ENCODE peak calls at places on chromosomes 3 and 15, in ten cellular contexts. K is astrocyte, U is IMR-90, N is DND-41, P is tibial artery, G is adrenal gland, T is Peyer's patch, F is right cardiac atrium, Z is right lobe of liver, L is heart right ventricle. R is an unnamed sample. For H3K4me1, the result is how much of the 10 kb centered on the place peaks cover.

GRCh38 chr3:185420762-185421161 is 57.8 kb downstream of the MAP3K13 start:
- DNase-seq in K (peak), U (no peak), N (no peak), P (no peak), G (no peak), T (no peak), F (no peak), Z (no peak), L (no peak), R (no peak)

GRCh38 chr3:14539384-14540208 is 546 bp downstream of the GRIP2 start:
- DNase-seq in K (no peak), U (no peak), N (no peak), P (no peak), G (no peak), T (no peak), F (no peak), Z (no peak), L (no peak), R (no peak)

GRCh38 chr3:27195059-27195458 is 174.1 kb downstream of the NEK10 start:
- DNase-seq in K (peak), U (peak), N (no peak), P (no peak), G (no peak), T (no peak), F (no peak), Z (no peak), L (no peak), R (no peak)

GRCh38 chr15:69897471-69898237 is 200.1 kb downstream of the TLE3 start:
- DNase-seq in K (no peak), U (no peak), N (no peak), P (no peak), G (no peak), T (no peak), F (no peak), Z (no peak), L (no peak), R (no peak)

GRCh38 chr15:88708256-88709054 is 69.6 kb downstream of the ISG20 start:
- DNase-seq in K (no peak), U (no peak), N (no peak), P (peak), G (no peak), T (no peak), F (no peak), Z (no peak), L (no peak), R (no peak)

GRCh38 chr3:150132101-150132749 is 161.5 kb upstream of the PFN2 start:
- DNase-seq in K (no peak), U (no peak), N (no peak), P (no peak), G (no peak), T (no peak), F (no peak), Z (no peak), L (no peak), R (no peak)

GRCh38 chr3:71262368-71263265 is 320.9 kb downstream of the FOXP1 start:
- DNase-seq in K (no peak), U (no peak), N (no peak), P (no peak), G (no peak), T (no peak), F (no peak), Z (no peak), L (no peak), R (no peak)

GRCh38 chr15:51223771-51224229 is 114.6 kb downstream of the CYP19A1 start:
- DNase-seq in K (peak), U (peak), N (no peak), P (peak), G (no peak), T (no peak), F (no peak), Z (no peak), L (no peak), R (no peak)

GRCh38 chr3:15654891-15655290 is 53.3 kb downstream of the BTD start:
- DNase-seq in K (no peak), U (no peak), N (no peak), P (no peak), G (no peak), T (no peak), F (no peak), Z (no peak), L (no peak), R (no peak)

GRCh38 chr15:101537681-101538080 is 48.2 kb upstream of the PCSK6 start:
- DNase-seq in K (no peak), U (no peak), N (no peak), P (no peak), G (peak), T (no peak), F (no peak), Z (no peak), L (no peak), R (no peak)

GRCh38 chr3:148882288-148882687 is 17.2 kb downstream of the CPA3 start:
- DNase-seq in K (peak), U (peak), N (no peak), P (no peak), G (no peak), T (no peak), F (no peak), Z (no peak), L (no peak), R (no peak)

GRCh38 chr3:17946619-17947018 is 204.2 kb upstream of the TBC1D5 start:
- DNase-seq in K (no peak), U (no peak), N (no peak), P (no peak), G (no peak), T (no peak), F (no peak), Z (no peak), L (no peak), R (no peak)

GRCh38 chr15:33059184-33059583 is 135.3 kb downstream of the FMN1 start:
- DNase-seq in K (peak), U (peak), N (no peak), P (no peak), G (no peak), T (no peak), F (no peak), Z (no peak), L (no peak), R (no peak)

GRCh38 chr3:71258116-71258515 is 325.4 kb downstream of the FOXP1 start:
- DNase-seq in K (peak), U (peak), N (no peak), P (no peak), G (no peak), T (no peak), F (no peak), Z (no peak), L (no peak), R (no peak)

GRCh38 chr15:100129677-100130076 is 212.1 kb downstream of the ADAMTS17 start:
- DNase-seq in K (no peak), U (no peak), N (no peak), P (no peak), G (no peak), T (no peak), F (no peak), Z (no peak), L (no peak), R (no peak)

GRCh38 chr15:88901713-88902490 is 6.6 kb upstream of the HAPLN3 start:
- DNase-seq in K (no peak), U (no peak), N (no peak), P (no peak), G (no peak), T (no peak), F (no peak), Z (no peak), L (no peak), R (no peak)

GRCh38 chr3:194766845-194767244 is 81.2 kb downstream of the FAM43A start:
- DNase-seq in K (no peak), U (no peak), N (no peak), P (no peak), G (no peak), T (no peak), F (no peak), Z (no peak), L (no peak), R (no peak)

GRCh38 chr3:100650651-100651611 is 41.5 kb downstream of the ADGRG7 start:
- DNase-seq in K (peak), U (peak), N (no peak), P (no peak), G (no peak), T (no peak), F (no peak), Z (no peak), L (no peak), R (peak)

GRCh38 chr15:75346796-75347221 is at the start of gene NEIL1:
- DNase-seq in K (no peak), U (no peak), N (no peak), P (no peak), G (no peak), T (no peak), F (no peak), Z (no peak), L (no peak), R (no peak)

GRCh38 chr3:149727676-149728075 is 24.6 kb downstream of the COMMD2 start:
- DNase-seq in K (no peak), U (no peak), N (no peak), P (no peak), G (no peak), T (no peak), F (no peak), Z (no peak), L (no peak), R (no peak)

GRCh38 chr15:79082363-79083070 is 8.1 kb downstream of the RASGRF1 start:
- DNase-seq in K (no peak), U (no peak), N (no peak), P (peak), G (no peak), T (no peak), F (no peak), Z (no peak), L (no peak), R (no peak)

GRCh38 chr15:36389107-36389506 is 190.3 kb upstream of the CDIN1 start:
- DNase-seq in K (no peak), U (peak), N (no peak), P (no peak), G (no peak), T (no peak), F (no peak), Z (no peak), L (no peak), R (no peak)

GRCh38 chr3:9014189-9014588 is 50.9 kb upstream of the RAD18 start:
- DNase-seq in K (no peak), U (peak), N (no peak), P (no peak), G (no peak), T (no peak), F (no peak), Z (no peak), L (no peak), R (no peak)

GRCh38 chr3:111810909-111811308 is 48.2 kb upstream of the PHLDB2 start:
- DNase-seq in K (peak), U (peak), N (no peak), P (no peak), G (no peak), T (no peak), F (no peak), Z (no peak), L (no peak), R (no peak)

GRCh38 chr15:34490421-34491193 is 53.0 kb upstream of the GOLGA8A start:
- DNase-seq in K (no peak), U (no peak), N (no peak), P (no peak), G (no peak), T (no peak), F (peak), Z (no peak), L (no peak), R (no peak)

GRCh38 chr3:21718161-21718765 is 32.7 kb downstream of the ZNF385D start:
- DNase-seq in K (peak), U (peak), N (no peak), P (no peak), G (no peak), T (no peak), F (no peak), Z (no peak), L (no peak), R (no peak)

GRCh38 chr3:108131795-108132134 is 40.9 kb upstream of the CD47 start:
- DNase-seq in K (no peak), U (no peak), N (no peak), P (no peak), G (no peak), T (no peak), F (no peak), Z (no peak), L (no peak), R (no peak)

GRCh38 chr3:151437047-151437446 is 23.8 kb downstream of the IGSF10 start:
- DNase-seq in K (no peak), U (no peak), N (no peak), P (no peak), G (no peak), T (no peak), F (no peak), Z (no peak), L (no peak), R (no peak)

GRCh38 chr3:64651791-64652241 is 36.0 kb downstream of the ADAMTS9 start:
- DNase-seq in K (peak), U (no peak), N (no peak), P (no peak), G (no peak), T (no peak), F (no peak), Z (no peak), L (no peak), R (no peak)

GRCh38 chr3:144523396-144523795 is 551.8 kb downstream of the DIPK2A start:
- DNase-seq in K (no peak), U (no peak), N (no peak), P (no peak), G (no peak), T (peak), F (no peak), Z (no peak), L (no peak), R (no peak)

GRCh38 chr15:25170781-25171110 is 216.0 kb downstream of the SNRPN start:
- DNase-seq in K (no peak), U (no peak), N (no peak), P (no peak), G (peak), T (peak), F (no peak), Z (no peak), L (no peak), R (no peak)

GRCh38 chr3:138457863-138458735 is 23.7 kb downstream of the ESYT3 start:
- DNase-seq in K (no peak), U (no peak), N (no peak), P (peak), G (no peak), T (no peak), F (no peak), Z (no peak), L (no peak), R (no peak)
- H3K4me1 ChIP-seq in K (under half), U (under half), N (under half), P (under half), G (under half), T (under half), F (under half), Z (under half), L (under half), R (under half)

DNA sequence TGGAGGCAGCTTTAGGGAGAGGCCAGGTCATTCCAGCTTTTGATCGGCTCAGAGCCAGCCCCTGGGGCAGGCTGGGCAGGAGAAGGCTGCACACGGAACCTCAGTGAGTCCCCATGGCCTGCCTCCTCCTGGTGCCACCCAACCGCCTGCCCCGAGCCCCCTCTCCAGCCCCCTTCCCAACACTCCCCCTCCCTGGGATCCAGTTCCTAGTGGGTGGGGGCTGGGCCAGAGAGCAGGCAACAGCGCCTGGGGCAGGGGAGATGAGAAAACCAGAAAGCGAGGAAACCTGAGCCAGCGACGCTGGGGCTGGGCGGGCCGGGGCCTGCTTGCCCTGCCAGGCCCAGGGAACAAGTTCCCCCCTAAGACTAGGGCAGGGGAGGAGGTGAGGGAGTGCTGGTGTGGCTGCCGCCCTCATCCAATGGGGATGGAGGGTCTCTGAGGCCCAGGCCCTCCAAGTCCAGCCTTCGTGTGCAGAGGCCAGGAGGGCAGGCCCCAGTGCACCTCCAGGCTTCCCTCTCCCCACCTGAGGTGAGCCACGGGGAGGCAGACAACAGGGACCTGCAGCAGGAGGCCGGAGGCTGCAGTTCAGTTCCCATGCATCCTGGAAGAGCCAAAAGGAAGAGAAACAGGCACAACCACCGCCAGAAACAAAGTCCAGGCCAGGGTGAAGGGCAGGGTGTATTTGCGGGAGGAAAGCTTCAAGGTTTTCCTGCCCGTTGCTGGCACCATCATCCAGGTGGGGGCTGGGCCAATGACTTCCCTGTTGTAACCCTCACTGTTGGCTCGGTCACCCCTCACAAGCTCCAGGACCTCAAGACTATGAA is 4.0 kb upstream of the SEMA3F start:
- DNase-seq in K (no peak), U (no peak), N (no peak), P (no peak), G (no peak), T (no peak), F (no peak), Z (no peak), L (no peak), R (no peak)
- H3K27ac ChIP-seq in K (no peak), U (no peak), N (no peak), P (no peak), G (no peak), T (no peak), F (no peak), Z (no peak), L (no peak), R (no peak)

GRCh38 chr3:155676252-155676981 is 68.5 kb downstream of the PLCH1 start:
- DNase-seq in K (peak), U (peak), N (no peak), P (no peak), G (no peak), T (peak), F (peak), Z (no peak), L (peak), R (no peak)
- H3K4me3 ChIP-seq in K (peak), U (no peak), N (no peak), P (peak), G (no peak), T (peak), F (peak), Z (no peak), L (peak), R (no peak)

DNA sequence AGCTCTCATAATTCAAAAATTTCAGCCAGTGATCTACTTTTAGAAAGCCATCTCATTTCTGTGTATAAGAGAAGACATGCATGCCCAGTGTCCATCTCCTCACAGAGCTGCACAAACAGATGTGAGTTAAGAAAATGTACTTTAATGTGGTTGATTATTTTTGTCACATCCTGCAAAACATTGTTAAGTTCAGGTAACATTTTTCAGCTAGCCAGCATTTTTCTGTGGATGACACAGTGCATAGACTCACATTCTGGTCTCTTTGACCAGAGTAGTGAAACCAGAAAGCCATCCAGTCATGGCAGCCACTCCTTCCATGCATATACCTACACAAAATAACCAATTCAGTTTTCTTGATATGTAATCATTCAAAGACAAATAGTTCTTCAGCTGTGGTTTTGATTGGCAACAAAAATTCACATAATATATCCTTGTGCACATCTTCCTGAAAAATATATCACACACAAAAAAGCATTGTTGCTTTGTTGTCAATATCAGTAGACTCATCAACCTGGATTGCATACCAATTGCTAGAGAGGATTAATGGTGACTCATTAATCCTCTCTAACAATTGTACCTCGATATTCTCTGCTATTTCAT is 2.1 kb upstream of the PLSCR1 start:
- DNase-seq in K (no peak), U (no peak), N (no peak), P (no peak), G (no peak), T (no peak), F (no peak), Z (no peak), L (no peak), R (no peak)
- H3K4me1 ChIP-seq in K (under half), U (under half), N (under half), P (under half), G (under half), T (under half), F (under half), Z (under half), L (under half), R (under half)

GRCh38 chr3:3586843-3587626 is 212.2 kb upstream of the LRRN1 start:
- DNase-seq in K (peak), U (no peak), N (no peak), P (no peak), G (no peak), T (no peak), F (no peak), Z (no peak), L (no peak), R (no peak)
- H3K27ac ChIP-seq in K (no peak), U (no peak), N (no peak), P (no peak), G (no peak), T (no peak), F (no peak), Z (no peak), L (no peak), R (no peak)

R was measured in CD4-positive, alpha-beta memory T cell.